ENCODE peak calls at places on chromosome 12, in five cellular contexts. K is mammary epithelial cell, R is uterus, M is dorsolateral prefrontal cortex, F is lung. E is an unnamed sample.

GRCh38 chr12:54191550-54192022 is 2.8 kb upstream of the SMUG1 start:
- DNase-seq in K (peak), R (peak), M (peak), F (peak), E (peak)

GRCh38 chr12:45504606-45505005 is 224.9 kb upstream of the ARID2 start:
- DNase-seq in K (no peak), R (no peak), M (no peak), F (no peak), E (no peak)

GRCh38 chr12:54463034-54463433 is 10.4 kb downstream of the GTSF1 start:
- DNase-seq in K (peak), R (peak), M (no peak), F (no peak), E (no peak)

GRCh38 chr12:100987552-100988277 is 193.1 kb downstream of the ANO4 start:
- DNase-seq in K (peak), R (peak), M (peak), F (no peak), E (no peak)

GRCh38 chr12:226401-226800 is 12.4 kb upstream of the SLC6A12 start:
- DNase-seq in K (no peak), R (peak), M (no peak), F (no peak), E (no peak)

GRCh38 chr12:123912415-123913385 is 59.9 kb downstream of the CCDC92 start:
- DNase-seq in K (no peak), R (no peak), M (no peak), F (no peak), E (no peak)

GRCh38 chr12:78002878-78003277 is 172.2 kb downstream of the NAV3 start:
- DNase-seq in K (no peak), R (no peak), M (no peak), F (no peak), E (no peak)

GRCh38 chr12:15580431-15580830 is 208.8 kb downstream of the EPS8 start:
- DNase-seq in K (no peak), R (no peak), M (no peak), F (no peak), E (no peak)

GRCh38 chr12:52691076-52691764 is 11.0 kb upstream of the KRT1 start:
- DNase-seq in K (no peak), R (no peak), M (peak), F (no peak), E (no peak)

GRCh38 chr12:9244894-9245293 is 36.7 kb upstream of the PZP start:
- DNase-seq in K (peak), R (no peak), M (peak), F (no peak), E (no peak)

GRCh38 chr12:110366474-110367208 is 36.9 kb downstream of the ANAPC7 start:
- DNase-seq in K (no peak), R (no peak), M (no peak), F (no peak), E (no peak)

GRCh38 chr12:123059501-123059900 is 79.0 kb downstream of the ARL6IP4 start:
- DNase-seq in K (no peak), R (no peak), M (no peak), F (no peak), E (no peak)

GRCh38 chr12:119869720-119870119 is 7.4 kb downstream of the CIT start:
- DNase-seq in K (peak), R (no peak), M (peak), F (no peak), E (no peak)

GRCh38 chr12:7090222-7090998 is 1.8 kb downstream of the C1R start:
- DNase-seq in K (peak), R (no peak), M (no peak), F (no peak), E (no peak)

GRCh38 chr12:95214466-95214865 is 2.8 kb downstream of the FGD6 start:
- DNase-seq in K (no peak), R (no peak), M (no peak), F (no peak), E (no peak)